ENCODE peak calls at places on chromosomes 12 and 14, in six cellular contexts. Y is cardiac muscle cell; S is neuronal stem cell; W is body of pancreas; N is CD4-positive, alpha-beta memory T cell; V is breast epithelium. J is an unnamed sample.

GRCh38 chr12:103912069-103912468 is 18.1 kb upstream of the HSP90B1 start:
- DNase-seq in W (no peak), S (no peak), V (no peak), Y (no peak), N (no peak), J (no peak)

GRCh38 chr12:125145196-125145595 is 80.0 kb downstream of the AACS start:
- DNase-seq in W (no peak), S (no peak), N (no peak), Y (no peak), V (no peak), J (no peak)

GRCh38 chr12:60279224-60279623 is 683.4 kb downstream of the SLC16A7 start:
- DNase-seq in N (no peak), V (no peak), S (no peak), W (no peak), Y (peak; percentile 16), J (no peak)

GRCh38 chr12:26803552-26803951 is 29.4 kb downstream of the ITPR2 start:
- DNase-seq in V (no peak), S (no peak), N (no peak), Y (peak; percentile 48), W (no peak), J (no peak)

GRCh38 chr12:120350576-120351350 is 18.2 kb downstream of the MSI1 start:
- DNase-seq in V (no peak), W (peak; percentile 95), S (no peak), Y (no peak), N (no peak), J (no peak)

GRCh38 chr14:39491134-39491541 is 58.9 kb upstream of the FBXO33 start:
- DNase-seq in S (no peak), Y (peak; percentile 57), N (no peak), W (no peak), V (no peak), J (no peak)

GRCh38 chr12:129901256-129901655 is 2.6 kb downstream of the TMEM132D start:
- DNase-seq in N (no peak), S (no peak), V (no peak), Y (no peak), W (no peak), J (no peak)

GRCh38 chr12:40989785-40990184 is 198.3 kb upstream of the PDZRN4 start:
- DNase-seq in W (no peak), V (no peak), S (no peak), N (no peak), Y (no peak), J (no peak)

GRCh38 chr14:62162998-62163589 is 400.9 kb downstream of the SNAPC1 start:
- DNase-seq in Y (peak; percentile 64), V (no peak), N (no peak), W (peak; percentile 16), S (peak; percentile 48), J (no peak)

GRCh38 chr12:19196959-19197630 is 67.6 kb downstream of the PLEKHA5 start:
- DNase-seq in Y (peak; percentile 50), W (no peak), V (no peak), N (no peak), S (no peak), J (no peak)

DNA sequence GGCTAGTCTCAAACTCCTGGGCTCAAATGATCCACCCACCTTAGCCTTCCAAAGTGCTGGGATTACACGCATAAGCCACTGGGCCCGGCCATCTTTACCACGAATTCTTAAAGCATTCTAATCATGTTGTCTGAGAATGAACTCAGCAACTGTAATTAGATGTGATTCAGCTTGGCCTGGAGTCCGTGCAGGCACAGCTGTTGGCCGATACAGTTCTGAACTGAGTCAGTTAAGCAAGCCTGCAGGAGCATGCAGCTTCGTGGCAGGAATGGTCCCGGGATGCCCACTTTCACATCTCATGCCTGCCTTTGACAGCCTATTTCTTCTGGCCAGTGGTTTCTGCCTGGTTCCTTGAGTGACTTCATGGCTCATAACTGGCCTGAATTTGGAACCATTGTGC is 194.1 kb downstream of the ANO6 start:
- DNase-seq in V (no peak), Y (peak; percentile 48), N (no peak), S (no peak), W (no peak), J (peak; percentile 50)
- H3K36me3 ChIP-seq in V (no peaks in the 10 kb centered on the region), Y (peaks cover 48% of the 10 kb centered on the region), N (peaks cover 24% of the 10 kb centered on the region), S (peaks cover 92% of the 10 kb centered on the region), W (peaks cover 2% of the 10 kb centered on the region), J (no peaks in the 10 kb centered on the region)

GRCh38 chr12:7923241-7924236 is 12.4 kb downstream of the SLC2A3 start:
- DNase-seq in W (no peak), S (no peak), N (no peak), Y (no peak), V (no peak), J (no peak)
- H3K36me3 ChIP-seq in W (no peaks in the 10 kb centered on the region), S (peaks cover 94% of the 10 kb centered on the region), N (peaks cover 76% of the 10 kb centered on the region), Y (peaks cover 89% of the 10 kb centered on the region), V (no peaks in the 10 kb centered on the region), J (no peaks in the 10 kb centered on the region)

GRCh38 chr12:30746190-30746589 is 8.6 kb downstream of the CAPRIN2 start:
- DNase-seq in Y (no peak), V (no peak), N (no peak), S (no peak), W (no peak), J (no peak)
- H3K36me3 ChIP-seq in Y (no peaks in the 10 kb centered on the region), V (no peaks in the 10 kb centered on the region), N (no peaks in the 10 kb centered on the region), S (peaks cover 40% of the 10 kb centered on the region), W (peaks cover 2% of the 10 kb centered on the region), J (no peaks in the 10 kb centered on the region)

GRCh38 chr12:102902093-102902492 is 15.0 kb downstream of the PAH start:
- DNase-seq in N (no peak), W (no peak), Y (no peak), S (no peak), V (no peak), J (no peak)
- H3K36me3 ChIP-seq in N (no peaks in the 10 kb centered on the region), W (no peaks in the 10 kb centered on the region), Y (no peaks in the 10 kb centered on the region), S (no peaks in the 10 kb centered on the region), V (no peaks in the 10 kb centered on the region), J (no peaks in the 10 kb centered on the region)

DNA sequence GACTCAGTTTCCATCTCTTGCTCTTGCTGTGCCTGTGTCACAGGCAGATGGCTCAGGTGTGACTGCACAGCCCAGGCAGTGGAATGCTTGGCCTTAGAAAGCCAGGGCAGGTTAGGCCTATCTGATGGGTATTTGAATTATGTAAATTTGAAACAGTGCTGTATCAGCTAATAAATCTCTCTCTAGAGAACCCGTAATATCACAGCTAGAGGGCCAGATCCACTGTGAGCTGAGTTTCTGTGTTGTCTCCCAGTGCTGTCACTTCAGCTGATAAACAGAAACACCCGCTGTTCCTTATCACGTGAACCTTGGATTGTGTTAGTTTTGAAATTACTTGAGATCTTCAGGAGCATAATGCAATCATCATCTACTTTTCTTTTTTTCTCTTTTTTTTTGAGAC is 21.5 kb upstream of the ALDH2 start:
- DNase-seq in W (no peak), N (no peak), V (no peak), Y (no peak), S (no peak), J (no peak)
- H3K36me3 ChIP-seq in W (peaks cover 10% of the 10 kb centered on the region), N (peaks cover 31% of the 10 kb centered on the region), V (no peaks in the 10 kb centered on the region), Y (peaks cover 24% of the 10 kb centered on the region), S (peaks cover 53% of the 10 kb centered on the region), J (peaks cover 32% of the 10 kb centered on the region)

DNA sequence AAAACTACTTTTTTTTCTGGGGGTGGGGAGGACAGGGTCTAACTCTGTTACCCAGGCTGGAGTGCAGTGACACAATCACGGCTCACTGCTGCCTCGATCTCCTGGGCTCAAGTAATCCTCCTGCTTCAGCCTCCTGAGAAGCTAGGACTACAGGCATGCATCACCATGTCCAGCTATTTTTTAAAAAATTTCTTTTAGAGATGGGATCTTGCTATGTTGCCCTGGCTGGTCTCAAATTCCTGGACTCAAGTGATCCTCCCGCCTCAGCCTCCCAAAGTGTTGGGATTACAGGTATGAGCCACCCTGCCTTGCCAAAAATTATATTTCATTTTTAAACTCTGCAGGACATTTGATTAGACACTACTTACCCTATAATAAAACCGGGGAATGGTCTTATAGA is 5.5 kb downstream of the PPP2R3C start:
- DNase-seq in Y (no peak), N (no peak), V (no peak), W (no peak), S (no peak), J (no peak)
- H3K36me3 ChIP-seq in Y (peaks cover 6% of the 10 kb centered on the region), N (peaks cover 31% of the 10 kb centered on the region), V (no peaks in the 10 kb centered on the region), W (no peaks in the 10 kb centered on the region), S (peaks cover 92% of the 10 kb centered on the region), J (peaks cover 6% of the 10 kb centered on the region)

J was measured in heart right ventricle.